ENCODE peak calls at places on chromosomes 6 and 20, in seven cellular contexts. One of them, this sample, is unnamed.

GRCh38 chr6:48570656-48571055 is 459.7 kb upstream of the PTCHD4 start:
- DNase-seq in kidney epithelial cell: no peak
- DNase-seq in ovary: no peak
- DNase-seq in AG04450: no peak
- DNase-seq in GM23338: no peak
- DNase-seq in nephron progenitor cell: no peak
- DNase-seq in astrocyte of the spinal cord: no peak
- DNase-seq in this sample: no peak

GRCh38 chr20:58816957-58817651 is 33.6 kb downstream of the GNAS-AS1 start:
- DNase-seq in kidney epithelial cell: no peak
- DNase-seq in ovary: no peak
- DNase-seq in AG04450: no peak
- DNase-seq in GM23338: no peak
- DNase-seq in nephron progenitor cell: no peak
- DNase-seq in astrocyte of the spinal cord: no peak
- DNase-seq in this sample: no peak

GRCh38 chr6:34664270-34664971 is 32.1 kb downstream of the ILRUN start:
- DNase-seq in kidney epithelial cell: no peak
- DNase-seq in ovary: no peak
- DNase-seq in AG04450: no peak
- DNase-seq in GM23338: no peak
- DNase-seq in nephron progenitor cell: no peak
- DNase-seq in astrocyte of the spinal cord: peak; percentile 45
- DNase-seq in this sample: no peak

GRCh38 chr20:10089871-10090587 is 55.2 kb downstream of the ANKEF1 start:
- DNase-seq in kidney epithelial cell: no peak
- DNase-seq in ovary: no peak
- DNase-seq in AG04450: no peak
- DNase-seq in GM23338: no peak
- DNase-seq in nephron progenitor cell: no peak
- DNase-seq in astrocyte of the spinal cord: no peak
- DNase-seq in this sample: no peak

GRCh38 chr20:43710370-43711044 is 16.3 kb downstream of the GTSF1L start:
- DNase-seq in kidney epithelial cell: no peak
- DNase-seq in ovary: no peak
- DNase-seq in AG04450: no peak
- DNase-seq in GM23338: no peak
- DNase-seq in nephron progenitor cell: no peak
- DNase-seq in astrocyte of the spinal cord: no peak
- DNase-seq in this sample: no peak

GRCh38 chr6:133360194-133360593 is 119.0 kb downstream of the EYA4 start:
- DNase-seq in kidney epithelial cell: no peak
- DNase-seq in ovary: no peak
- DNase-seq in AG04450: no peak
- DNase-seq in GM23338: no peak
- DNase-seq in nephron progenitor cell: no peak
- DNase-seq in astrocyte of the spinal cord: no peak
- DNase-seq in this sample: no peak

GRCh38 chr20:9228774-9229450 is 160.0 kb downstream of the PLCB4 start:
- DNase-seq in kidney epithelial cell: no peak
- DNase-seq in ovary: peak; percentile 30
- DNase-seq in AG04450: no peak
- DNase-seq in GM23338: no peak
- DNase-seq in nephron progenitor cell: no peak
- DNase-seq in astrocyte of the spinal cord: no peak
- DNase-seq in this sample: no peak

GRCh38 chr20:1033751-1034419 is 31.8 kb upstream of the RSPO4 start:
- DNase-seq in kidney epithelial cell: no peak
- DNase-seq in ovary: no peak
- DNase-seq in AG04450: no peak
- DNase-seq in GM23338: no peak
- DNase-seq in nephron progenitor cell: no peak
- DNase-seq in astrocyte of the spinal cord: no peak
- DNase-seq in this sample: no peak

GRCh38 chr20:19986419-19986818 is 30.7 kb upstream of the NAA20 start:
- DNase-seq in kidney epithelial cell: no peak
- DNase-seq in ovary: no peak
- DNase-seq in AG04450: no peak
- DNase-seq in GM23338: no peak
- DNase-seq in nephron progenitor cell: no peak
- DNase-seq in astrocyte of the spinal cord: peak; percentile 34
- DNase-seq in this sample: no peak

GRCh38 chr6:255418-256090 is 36.7 kb upstream of the DUSP22 start:
- DNase-seq in kidney epithelial cell: no peak
- DNase-seq in ovary: no peak
- DNase-seq in AG04450: no peak
- DNase-seq in GM23338: no peak
- DNase-seq in nephron progenitor cell: no peak
- DNase-seq in astrocyte of the spinal cord: no peak
- DNase-seq in this sample: no peak

GRCh38 chr6:13327691-13328075 is 654 bp downstream of the TBC1D7 start:
- DNase-seq in kidney epithelial cell: no peak
- DNase-seq in ovary: no peak
- DNase-seq in AG04450: no peak
- DNase-seq in GM23338: peak; percentile 28
- DNase-seq in nephron progenitor cell: no peak
- DNase-seq in astrocyte of the spinal cord: no peak
- DNase-seq in this sample: peak; percentile 4

GRCh38 chr20:45404438-45404837 is 3.7 kb upstream of the DBNDD2 start:
- DNase-seq in kidney epithelial cell: no peak
- DNase-seq in ovary: no peak
- DNase-seq in AG04450: no peak
- DNase-seq in GM23338: no peak
- DNase-seq in nephron progenitor cell: no peak
- DNase-seq in astrocyte of the spinal cord: no peak
- DNase-seq in this sample: no peak

GRCh38 chr20:32753731-32754130 is 8.5 kb upstream of the DNMT3B start:
- DNase-seq in kidney epithelial cell: no peak
- DNase-seq in ovary: no peak
- DNase-seq in AG04450: no peak
- DNase-seq in GM23338: no peak
- DNase-seq in nephron progenitor cell: no peak
- DNase-seq in astrocyte of the spinal cord: peak; percentile 62
- DNase-seq in this sample: no peak

GRCh38 chr6:137494281-137494966 is at the start of gene OLIG3:
- DNase-seq in kidney epithelial cell: no peak
- DNase-seq in ovary: no peak
- DNase-seq in AG04450: no peak
- DNase-seq in GM23338: peak; percentile 89
- DNase-seq in nephron progenitor cell: no peak
- DNase-seq in astrocyte of the spinal cord: no peak
- DNase-seq in this sample: no peak

GRCh38 chr6:110066091-110066490 is 88.0 kb downstream of the GPR6 start:
- DNase-seq in kidney epithelial cell: no peak
- DNase-seq in ovary: no peak
- DNase-seq in AG04450: no peak
- DNase-seq in GM23338: no peak
- DNase-seq in nephron progenitor cell: no peak
- DNase-seq in astrocyte of the spinal cord: no peak
- DNase-seq in this sample: no peak

GRCh38 chr6:14664616-14665315 is 547.2 kb downstream of the CD83 start:
- DNase-seq in kidney epithelial cell: no peak
- DNase-seq in ovary: no peak
- DNase-seq in AG04450: no peak
- DNase-seq in GM23338: peak; percentile 53
- DNase-seq in nephron progenitor cell: no peak
- DNase-seq in astrocyte of the spinal cord: no peak
- DNase-seq in this sample: no peak

GRCh38 chr20:728022-728944 is 40.0 kb downstream of the SLC52A3 start:
- DNase-seq in kidney epithelial cell: no peak
- DNase-seq in ovary: peak; percentile 49
- DNase-seq in AG04450: no peak
- DNase-seq in GM23338: peak; percentile 92
- DNase-seq in nephron progenitor cell: peak; percentile 93
- DNase-seq in astrocyte of the spinal cord: peak; percentile 2
- DNase-seq in this sample: peak; percentile 53

GRCh38 chr20:57188576-57189079 is 77.8 kb downstream of the BMP7 start:
- DNase-seq in kidney epithelial cell: no peak
- DNase-seq in ovary: no peak
- DNase-seq in AG04450: no peak
- DNase-seq in GM23338: no peak
- DNase-seq in nephron progenitor cell: no peak
- DNase-seq in astrocyte of the spinal cord: no peak
- DNase-seq in this sample: no peak

GRCh38 chr6:151451417-151451949 is 443 bp downstream of the RMND1 start:
- DNase-seq in kidney epithelial cell: no peak
- DNase-seq in ovary: no peak
- DNase-seq in AG04450: no peak
- DNase-seq in GM23338: no peak
- DNase-seq in nephron progenitor cell: no peak
- DNase-seq in astrocyte of the spinal cord: no peak
- DNase-seq in this sample: no peak

GRCh38 chr6:151452750-151453427 is 963 bp upstream of the RMND1 start:
- DNase-seq in kidney epithelial cell: no peak
- DNase-seq in ovary: peak; percentile 50
- DNase-seq in AG04450: no peak
- DNase-seq in GM23338: no peak
- DNase-seq in nephron progenitor cell: no peak
- DNase-seq in astrocyte of the spinal cord: peak; percentile 48
- DNase-seq in this sample: peak; percentile 23

GRCh38 chr6:151448623-151449022 is 3.3 kb downstream of the RMND1 start:
- DNase-seq in kidney epithelial cell: no peak
- DNase-seq in ovary: no peak
- DNase-seq in AG04450: no peak
- DNase-seq in GM23338: peak; percentile 31
- DNase-seq in nephron progenitor cell: no peak
- DNase-seq in astrocyte of the spinal cord: no peak
- DNase-seq in this sample: no peak

GRCh38 chr6:151447237-151447636 is 4.7 kb downstream of the RMND1 start:
- DNase-seq in kidney epithelial cell: no peak
- DNase-seq in ovary: no peak
- DNase-seq in AG04450: no peak
- DNase-seq in GM23338: no peak
- DNase-seq in nephron progenitor cell: no peak
- DNase-seq in astrocyte of the spinal cord: no peak
- DNase-seq in this sample: no peak

GRCh38 chr6:151451950-151452749 is at the start of gene RMND1:
- DNase-seq in kidney epithelial cell: peak; percentile 98
- DNase-seq in ovary: peak; percentile 99
- DNase-seq in AG04450: peak; percentile 100
- DNase-seq in GM23338: peak; percentile 100
- DNase-seq in nephron progenitor cell: peak; percentile 99
- DNase-seq in astrocyte of the spinal cord: peak; percentile 100
- DNase-seq in this sample: peak; percentile 98
- TF ChIP-seq CTCF in kidney epithelial cell: no peak
- TF ChIP-seq CTCF in ovary: no peak
- TF ChIP-seq CTCF in AG04450: no peak
- TF ChIP-seq CTCF in GM23338: no peak
- TF ChIP-seq CTCF in nephron progenitor cell: no peak
- TF ChIP-seq CTCF in astrocyte of the spinal cord: no peak
- TF ChIP-seq CTCF in this sample: no peak

GRCh38 chr6:154407440-154407839 is 50.8 kb upstream of the IPCEF1 start:
- DNase-seq in kidney epithelial cell: no peak
- DNase-seq in ovary: no peak
- DNase-seq in AG04450: no peak
- DNase-seq in GM23338: no peak
- DNase-seq in nephron progenitor cell: no peak
- DNase-seq in astrocyte of the spinal cord: no peak
- DNase-seq in this sample: no peak

GRCh38 chr6:154410215-154410614 is 53.6 kb upstream of the IPCEF1 start:
- DNase-seq in kidney epithelial cell: no peak
- DNase-seq in ovary: no peak
- DNase-seq in AG04450: no peak
- DNase-seq in GM23338: no peak
- DNase-seq in nephron progenitor cell: no peak
- DNase-seq in astrocyte of the spinal cord: no peak
- DNase-seq in this sample: no peak

GRCh38 chr6:154410619-154411044 is 54.0 kb upstream of the IPCEF1 start:
- DNase-seq in kidney epithelial cell: peak; percentile 96
- DNase-seq in ovary: peak; percentile 67
- DNase-seq in AG04450: peak; percentile 91
- DNase-seq in GM23338: peak; percentile 40
- DNase-seq in nephron progenitor cell: peak; percentile 11
- DNase-seq in astrocyte of the spinal cord: peak; percentile 98
- DNase-seq in this sample: peak; percentile 74

GRCh38 chr6:154411076-154411475 is 54.5 kb upstream of the IPCEF1 start:
- DNase-seq in kidney epithelial cell: no peak
- DNase-seq in ovary: peak; percentile 29
- DNase-seq in AG04450: no peak
- DNase-seq in GM23338: no peak
- DNase-seq in nephron progenitor cell: no peak
- DNase-seq in astrocyte of the spinal cord: no peak
- DNase-seq in this sample: no peak

GRCh38 chr6:154408906-154409500 is 52.4 kb upstream of the IPCEF1 start:
- DNase-seq in kidney epithelial cell: no peak
- DNase-seq in ovary: no peak
- DNase-seq in AG04450: no peak
- DNase-seq in GM23338: peak; percentile 23
- DNase-seq in nephron progenitor cell: no peak
- DNase-seq in astrocyte of the spinal cord: peak; percentile 65
- DNase-seq in this sample: peak; percentile 46
- TF ChIP-seq CTCF in kidney epithelial cell: peak; percentile 47
- TF ChIP-seq CTCF in ovary: no peak
- TF ChIP-seq CTCF in AG04450: peak; percentile 59
- TF ChIP-seq CTCF in GM23338: peak; percentile 30
- TF ChIP-seq CTCF in nephron progenitor cell: no peak
- TF ChIP-seq CTCF in astrocyte of the spinal cord: peak; percentile 57
- TF ChIP-seq CTCF in this sample: no peak

DNA sequence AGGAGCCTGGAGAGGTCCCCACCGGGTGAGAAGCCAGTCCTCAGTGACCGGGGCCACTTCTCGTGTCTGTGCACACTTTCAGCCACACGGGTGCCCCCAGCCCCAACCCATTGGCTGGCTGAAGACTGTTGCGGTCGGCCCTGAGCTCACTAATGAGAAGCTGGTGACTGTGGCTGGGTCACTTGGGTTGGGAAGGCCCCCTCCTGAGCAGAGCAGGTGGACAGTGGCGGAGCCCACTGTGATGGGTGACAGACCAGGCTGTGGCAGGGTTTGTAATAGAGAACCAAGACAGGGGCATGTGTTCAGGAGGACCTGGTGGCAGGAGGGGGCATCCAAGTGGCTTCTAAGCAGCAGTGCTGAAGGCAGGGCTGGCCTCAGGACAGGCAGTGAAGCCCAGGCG is 256.2 kb downstream of the CDH4 start:
- DNase-seq in kidney epithelial cell: no peak
- DNase-seq in ovary: no peak
- DNase-seq in AG04450: no peak
- DNase-seq in GM23338: no peak
- DNase-seq in nephron progenitor cell: no peak
- DNase-seq in astrocyte of the spinal cord: no peak
- DNase-seq in this sample: no peak
- TF ChIP-seq CTCF in kidney epithelial cell: no peak
- TF ChIP-seq CTCF in ovary: no peak
- TF ChIP-seq CTCF in AG04450: no peak
- TF ChIP-seq CTCF in GM23338: no peak
- TF ChIP-seq CTCF in nephron progenitor cell: no peak
- TF ChIP-seq CTCF in astrocyte of the spinal cord: no peak
- TF ChIP-seq CTCF in this sample: no peak

DNA sequence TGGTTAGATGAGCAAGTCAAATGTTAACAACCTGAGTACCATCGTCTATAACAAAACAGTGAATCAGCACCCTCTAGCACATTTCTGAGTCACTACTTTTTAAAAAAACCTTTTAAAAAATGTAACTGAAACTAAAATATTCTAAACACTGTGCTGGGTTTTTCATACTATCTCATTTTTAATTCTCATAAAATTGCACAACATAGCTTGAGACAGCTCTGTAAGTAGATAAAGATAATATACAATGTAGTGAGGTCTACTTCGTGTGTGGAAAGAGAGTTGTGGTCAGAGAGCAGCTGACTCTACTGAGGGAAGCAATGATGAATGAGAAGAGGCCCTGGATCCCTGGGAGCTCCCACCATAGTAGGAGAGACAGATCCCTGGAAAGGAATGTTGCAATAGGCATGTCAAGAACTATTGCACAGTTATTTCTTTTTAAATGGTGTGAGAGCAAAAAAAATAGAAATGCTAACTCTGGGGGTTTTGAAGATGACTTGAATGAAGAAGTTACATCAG is 13.6 kb upstream of the CALHM6 start:
- DNase-seq in kidney epithelial cell: peak; percentile 68
- DNase-seq in ovary: no peak
- DNase-seq in AG04450: peak; percentile 98
- DNase-seq in GM23338: no peak
- DNase-seq in nephron progenitor cell: no peak
- DNase-seq in astrocyte of the spinal cord: peak; percentile 90
- DNase-seq in this sample: no peak
- TF ChIP-seq CTCF in kidney epithelial cell: no peak
- TF ChIP-seq CTCF in ovary: no peak
- TF ChIP-seq CTCF in AG04450: no peak
- TF ChIP-seq CTCF in GM23338: no peak
- TF ChIP-seq CTCF in nephron progenitor cell: no peak
- TF ChIP-seq CTCF in astrocyte of the spinal cord: no peak
- TF ChIP-seq CTCF in this sample: no peak

This sample was measured in RWPE1.